ENCODE peak calls at places on chromosomes 1 and 21, in ten cellular contexts. L is stomach, B is heart left ventricle, Z is A549, M is upper lobe of left lung, Q is ovary, P is esophagus muscularis mucosa, R is prostate gland, A is H54, V is tibial nerve. C is an unnamed sample.
A peak's percentile ranks its signal among the peaks of the same experiment; 100 is the strongest.

GRCh38 chr1:180401999-180402398 is 100.4 kb downstream of the ACBD6 start:
- DNase-seq in R (no peak), L (no peak), M (no peak), V (no peak), Z (no peak), P (no peak), Q (no peak), A (no peak), B (no peak), C (no peak)

GRCh38 chr1:83500987-83501591 is 497.8 kb downstream of the TTLL7 start:
- DNase-seq in A (no peak), V (no peak), L (no peak), B (no peak), M (no peak), R (no peak), Z (no peak), Q (no peak), P (no peak), C (no peak)

GRCh38 chr1:205965039-205965630 is 21.9 kb upstream of the SLC26A9 start:
- DNase-seq in B (no peak), R (no peak), L (no peak), M (no peak), Z (no peak), Q (no peak), A (no peak), V (no peak), P (no peak), C (no peak)

GRCh38 chr1:46615735-46616134 is 876 bp downstream of the MOB3C start:
- DNase-seq in R (no peak), A (no peak), B (no peak), Q (no peak), P (no peak), M (no peak), V (no peak), Z (no peak), L (no peak), C (no peak)

GRCh38 chr1:12052008-12052573 is 11.0 kb upstream of the TNFRSF8 start:
- DNase-seq in Q (peak; percentile 80), V (no peak), Z (peak; percentile 38), R (no peak), A (peak; percentile 74), B (peak; percentile 71), P (no peak), L (no peak), M (peak; percentile 34), C (peak; percentile 70)

GRCh38 chr1:234933031-234933430 is 195.6 kb downstream of the TOMM20 start:
- DNase-seq in L (peak; percentile 53), B (peak; percentile 46), Z (no peak), Q (no peak), R (no peak), A (no peak), M (no peak), V (no peak), P (no peak), C (no peak)

GRCh38 chr21:38773108-38774061 is 32.3 kb upstream of the ETS2 start:
- DNase-seq in Z (peak; percentile 82), L (no peak), B (no peak), Q (no peak), V (peak; percentile 26), M (no peak), R (no peak), A (peak; percentile 89), P (no peak), C (no peak)

GRCh38 chr21:37032877-37033471 is 26.5 kb downstream of the RIPPLY3 start:
- DNase-seq in R (no peak), Q (no peak), L (no peak), B (no peak), P (no peak), M (no peak), V (no peak), Z (peak; percentile 30), A (peak; percentile 47), C (no peak)

GRCh38 chr1:56297948-56298347 is 281.4 kb downstream of the PLPP3 start:
- DNase-seq in L (no peak), B (no peak), R (no peak), Z (peak; percentile 5), Q (no peak), A (no peak), M (no peak), P (no peak), V (no peak), C (no peak)

GRCh38 chr1:116808476-116809180 is 54.4 kb downstream of the CD2 start:
- DNase-seq in M (no peak), R (peak; percentile 34), A (no peak), B (no peak), V (no peak), L (no peak), P (peak; percentile 47), Z (no peak), Q (no peak), C (no peak)

GRCh38 chr1:212518188-212518951 is 85.7 kb downstream of the NENF start:
- DNase-seq in A (no peak), Z (peak; percentile 75), M (peak; percentile 72), Q (no peak), B (peak; percentile 83), L (peak; percentile 64), R (no peak), V (no peak), P (no peak), C (no peak)

GRCh38 chr1:65067491-65068201 is 80.4 kb upstream of the AK4 start:
- DNase-seq in V (peak; percentile 69), A (peak; percentile 61), Z (peak; percentile 69), L (peak; percentile 66), B (peak; percentile 81), M (peak; percentile 64), P (peak; percentile 92), R (peak; percentile 77), Q (peak; percentile 79), C (peak; percentile 30)
- TF ChIP-seq POLR2A in V (peak; percentile 68), A (no peak), Z (no peak), L (no peak), B (no peak), M (peak; percentile 73), P (peak; percentile 64), R (peak; percentile 67), Q (peak; percentile 85), C (no peak)

DNA sequence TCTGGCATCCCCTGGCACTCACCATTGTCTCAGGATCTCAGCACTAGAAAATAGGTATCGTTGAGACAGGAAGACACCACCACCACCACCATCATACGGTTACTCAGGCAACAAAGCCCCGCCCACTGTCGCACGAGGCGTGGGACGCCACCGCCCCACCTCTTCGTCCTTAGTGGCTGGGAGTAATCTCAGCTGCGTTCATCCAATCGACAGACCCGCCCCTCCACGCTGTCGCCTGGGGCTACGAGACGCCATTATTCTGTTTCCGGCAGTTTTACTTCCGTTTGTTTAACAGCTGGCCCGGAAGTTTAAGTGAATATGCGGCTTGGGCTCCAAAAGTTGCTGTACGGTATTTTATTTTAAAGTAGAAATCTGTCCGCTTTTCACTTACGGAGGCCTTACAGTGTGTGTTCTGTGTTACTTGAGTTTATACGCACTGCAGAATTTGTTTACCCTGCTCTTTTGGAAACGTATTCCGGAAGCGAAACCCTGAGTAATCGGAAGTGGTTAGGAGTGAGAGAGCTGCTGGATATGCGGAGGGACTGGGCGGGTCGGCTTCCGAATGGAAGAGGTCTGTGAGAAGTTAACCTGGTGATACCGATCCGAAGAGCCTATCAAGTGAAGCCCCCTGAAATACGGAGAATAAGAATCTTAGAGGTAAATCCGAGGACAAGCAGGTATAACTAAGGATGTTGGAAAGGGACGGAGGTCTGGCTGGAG is at the start of the genes BLZF1 and NME7:
- DNase-seq in M (peak; percentile 97), Z (peak; percentile 97), R (peak; percentile 96), L (peak; percentile 96), A (peak; percentile 35), B (peak; percentile 95), P (peak; percentile 99), V (peak; percentile 92), Q (peak; percentile 94), C (peak; percentile 39)
- TF ChIP-seq POLR2A in M (peak; percentile 25), Z (peak; percentile 40), R (peak; percentile 31), L (no peak), A (peak; percentile 63), B (no peak), P (no peak), V (peak; percentile 46), Q (peak; percentile 36), C (peak; percentile 50)

DNA sequence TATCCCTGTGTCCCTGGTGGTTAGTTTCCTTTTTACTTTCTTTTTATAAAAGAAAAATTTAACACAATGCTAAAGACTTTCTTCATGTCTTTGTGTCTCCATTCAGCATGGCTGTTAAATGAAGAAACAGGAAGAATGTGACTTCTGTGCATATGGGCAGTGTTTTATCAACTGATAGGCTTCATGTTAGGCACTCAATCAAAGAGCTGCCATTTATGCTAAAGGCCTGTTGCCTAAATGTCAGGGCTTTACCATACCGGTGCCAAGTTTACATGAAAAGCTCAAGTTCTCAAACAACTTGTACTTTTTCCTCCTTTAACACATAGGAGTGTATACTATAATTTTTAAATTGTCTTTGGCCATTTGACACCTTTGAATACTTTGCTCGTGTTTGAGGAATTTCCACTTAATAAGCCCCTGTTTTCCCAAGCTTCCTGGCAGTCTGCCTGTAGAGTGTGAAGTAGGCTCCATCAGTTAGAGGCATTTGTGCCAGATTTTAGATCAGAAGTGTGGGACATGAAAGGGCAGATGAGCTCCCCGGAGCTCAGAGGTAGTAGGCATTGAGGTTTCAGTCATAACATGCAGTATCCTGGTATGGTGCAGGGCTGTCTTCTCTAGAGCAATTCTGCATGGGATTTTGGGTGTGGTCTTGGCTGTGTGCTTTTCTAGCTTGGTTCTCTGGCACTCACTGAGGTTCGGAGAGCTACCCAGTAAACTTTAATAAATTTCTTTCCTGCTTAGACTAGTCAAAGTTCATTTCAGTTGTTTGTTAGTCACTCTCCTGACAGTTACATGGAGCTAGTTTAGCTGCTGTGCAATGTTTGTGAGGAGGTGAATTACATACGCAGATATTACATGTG is 119.0 kb downstream of the LEPR start:
- DNase-seq in V (no peak), Q (no peak), R (no peak), P (no peak), A (no peak), Z (no peak), B (no peak), M (no peak), L (no peak), C (no peak)
- TF ChIP-seq POLR2A in V (no peak), Q (no peak), R (no peak), P (no peak), A (no peak), Z (no peak), B (no peak), M (no peak), L (no peak), C (no peak)

GRCh38 chr1:159014851-159015250 is 5.1 kb downstream of the IFI16 start:
- DNase-seq in R (no peak), L (no peak), Q (no peak), V (no peak), P (no peak), Z (no peak), A (no peak), B (no peak), M (no peak), C (no peak)

GRCh38 chr1:159010398-159010797 is 691 bp downstream of the IFI16 start:
- DNase-seq in R (no peak), B (no peak), L (no peak), Q (no peak), M (no peak), Z (no peak), P (no peak), A (no peak), V (no peak), C (no peak)

GRCh38 chr1:159011701-159012100 is 2.0 kb downstream of the IFI16 start:
- DNase-seq in L (no peak), R (no peak), A (no peak), V (no peak), P (no peak), Q (no peak), B (no peak), M (no peak), Z (no peak), C (no peak)

GRCh38 chr1:159014003-159014571 is 4.4 kb downstream of the IFI16 start:
- DNase-seq in R (no peak), L (no peak), M (no peak), B (no peak), V (no peak), P (no peak), Q (no peak), A (no peak), Z (no peak), C (no peak)

GRCh38 chr1:159012495-159012894 is 2.8 kb downstream of the IFI16 start:
- DNase-seq in Z (no peak), M (peak; percentile 66), L (no peak), R (no peak), B (no peak), V (no peak), P (no peak), A (no peak), Q (no peak), C (no peak)
- TF ChIP-seq POLR2A in Z (no peak), M (no peak), L (no peak), R (no peak), B (no peak), V (no peak), P (no peak), A (no peak), Q (no peak), C (peak; percentile 60)